ENCODE peak calls at places on chromosomes 12 and 14, in seven cellular contexts. T is brain microvascular endothelial cell, Z is endothelial cell, K is HFF-Myc, X is ovary, A is heart left ventricle, R is prostate gland. C is an unnamed sample.

GRCh38 chr14:77543240-77543551 is 44.6 kb upstream of the ISM2 start:
- DNase-seq in A (no peak), R (no peak), T (no peak), Z (no peak), X (no peak), K (no peak), C (no peak)

GRCh38 chr14:93729993-93730392 is 58.3 kb downstream of the PRIMA1 start:
- DNase-seq in A (no peak), R (no peak), K (no peak), X (no peak), Z (no peak), T (no peak), C (no peak)

GRCh38 chr12:2493086-2493485 is 301.7 kb upstream of the FKBP4 start:
- DNase-seq in X (no peak), Z (no peak), R (no peak), T (no peak), A (no peak), K (no peak), C (no peak)

GRCh38 chr12:51871126-51871525 is 16.8 kb upstream of the ANKRD33 start:
- DNase-seq in Z (no peak), R (no peak), A (peak), T (no peak), X (no peak), K (no peak), C (peak)

GRCh38 chr14:52111583-52111982 is 42.7 kb upstream of the NID2 start:
- DNase-seq in X (no peak), K (no peak), Z (no peak), T (peak), R (no peak), A (no peak), C (no peak)

GRCh38 chr14:44505588-44505987 is 1.5 kb downstream of the FSCB start:
- DNase-seq in X (no peak), Z (no peak), R (no peak), T (no peak), K (no peak), A (no peak), C (no peak)

GRCh38 chr14:45201908-45202307 is 51.1 kb downstream of the MIS18BP1 start:
- DNase-seq in K (no peak), Z (peak), A (no peak), X (no peak), R (no peak), T (peak), C (no peak)

GRCh38 chr12:21521541-21521940 is 4.6 kb upstream of the SPX start:
- DNase-seq in Z (no peak), A (no peak), K (no peak), X (no peak), R (no peak), T (no peak), C (no peak)

GRCh38 chr14:20384321-20384720 is 29.0 kb downstream of the TEP1 start:
- DNase-seq in X (no peak), Z (no peak), K (no peak), R (no peak), T (no peak), A (no peak), C (no peak)

GRCh38 chr14:85533821-85534271 is 3.9 kb downstream of the FLRT2 start:
- DNase-seq in R (no peak), X (peak), Z (peak), T (no peak), K (no peak), A (peak), C (no peak)

GRCh38 chr14:23118506-23119361 is at the start of gene CEBPE:
- DNase-seq in A (no peak), R (no peak), X (no peak), T (no peak), Z (no peak), K (no peak), C (no peak)

GRCh38 chr12:123261196-123261595 is 10.5 kb downstream of the CDK2AP1 start:
- DNase-seq in X (no peak), T (no peak), R (no peak), K (no peak), Z (no peak), A (no peak), C (no peak)

GRCh38 chr12:57803317-57803893 is 15.1 kb downstream of the AVIL start:
- DNase-seq in R (no peak), X (peak), A (peak), K (no peak), T (peak), Z (peak), C (no peak)

GRCh38 chr12:87266305-87266704 is 762.9 kb downstream of the C12orf50 start:
- DNase-seq in Z (no peak), R (no peak), T (no peak), X (no peak), A (no peak), K (no peak), C (no peak)

GRCh38 chr14:94036328-94037167 is 10.4 kb downstream of the OTUB2 start:
- DNase-seq in A (peak), Z (peak), T (peak), X (peak), R (peak), K (peak), C (no peak)

GRCh38 chr12:13186292-13186691 is 10.2 kb upstream of the EMP1 start:
- DNase-seq in T (no peak), A (no peak), R (no peak), K (no peak), X (no peak), Z (no peak), C (no peak)

GRCh38 chr12:93541578-93542217 is 30.8 kb upstream of the SOCS2 start:
- DNase-seq in Z (no peak), T (no peak), K (no peak), A (no peak), R (peak), X (no peak), C (no peak)

GRCh38 chr12:34219046-34219770 is 196.9 kb downstream of the ALG10 start:
- DNase-seq in Z (no peak), A (no peak), R (no peak), K (no peak), X (no peak), T (no peak), C (no peak)

GRCh38 chr12:82383930-82384513 is 25.7 kb downstream of the METTL25 start:
- DNase-seq in K (peak), X (no peak), T (peak), A (no peak), R (no peak), Z (no peak), C (no peak)

GRCh38 chr14:61438497-61438859 is 117.1 kb downstream of the PRKCH start:
- DNase-seq in K (no peak), R (peak), X (no peak), T (no peak), A (no peak), Z (no peak), C (no peak)

GRCh38 chr12:211639-212382 is 2.1 kb downstream of the SLC6A12 start:
- DNase-seq in T (no peak), A (no peak), K (no peak), R (no peak), X (no peak), Z (no peak), C (no peak)

GRCh38 chr14:43361766-43362165 is 1145.3 kb downstream of the FSCB start:
- DNase-seq in K (no peak), A (no peak), Z (no peak), T (no peak), R (no peak), X (no peak), C (no peak)

GRCh38 chr12:13126494-13126893 is 23.0 kb upstream of the GSG1 start:
- DNase-seq in R (no peak), X (no peak), A (no peak), Z (no peak), K (no peak), T (no peak), C (no peak)

GRCh38 chr12:79183003-79183402 is 318.4 kb downstream of the SYT1 start:
- DNase-seq in R (no peak), A (no peak), K (no peak), Z (no peak), X (no peak), T (peak), C (no peak)

GRCh38 chr14:72164420-72165150 is 232.4 kb downstream of the RGS6 start:
- DNase-seq in T (no peak), R (no peak), A (no peak), Z (no peak), X (no peak), K (no peak), C (no peak)

GRCh38 chr14:32593290-32593942 is 264.3 kb downstream of the AKAP6 start:
- DNase-seq in T (peak), A (no peak), Z (no peak), K (peak), X (no peak), R (no peak), C (no peak)

GRCh38 chr14:39440975-39441374 is 8.7 kb upstream of the FBXO33 start:
- DNase-seq in A (no peak), T (no peak), K (no peak), R (no peak), Z (no peak), X (no peak), C (no peak)

GRCh38 chr12:106282457-106283097 is 20.0 kb upstream of the TCP11L2 start:
- DNase-seq in K (no peak), X (no peak), Z (peak), A (peak), R (no peak), T (peak), C (no peak)

GRCh38 chr12:104495786-104496185 is 39.0 kb downstream of the CHST11 start:
- DNase-seq in K (no peak), A (no peak), R (no peak), X (no peak), Z (no peak), T (no peak), C (no peak)

GRCh38 chr12:79988368-79988767 is 53.5 kb upstream of the PPP1R12A start:
- DNase-seq in Z (no peak), T (peak), K (no peak), A (no peak), X (no peak), R (no peak), C (no peak)

GRCh38 chr14:99510556-99511139 is 29.4 kb downstream of the CCNK start:
- DNase-seq in X (no peak), Z (no peak), A (no peak), K (no peak), R (no peak), T (no peak), C (peak)

GRCh38 chr14:39592390-39592789 is 160.2 kb upstream of the FBXO33 start:
- DNase-seq in K (no peak), A (no peak), R (no peak), X (no peak), T (no peak), Z (no peak), C (no peak)

GRCh38 chr12:20950248-20950647 is 139.7 kb downstream of the SLCO1B3 start:
- DNase-seq in R (no peak), Z (no peak), A (no peak), K (no peak), X (no peak), T (peak), C (no peak)

GRCh38 chr14:52318829-52319604 is 4.9 kb downstream of the PTGER2 start:
- DNase-seq in X (no peak), K (no peak), T (no peak), R (no peak), A (no peak), Z (no peak), C (no peak)

GRCh38 chr12:20370001-20370381 is 1.7 kb downstream of the PDE3A start:
- DNase-seq in A (peak), X (no peak), Z (peak), T (peak), K (no peak), R (peak), C (peak)

GRCh38 chr14:74840603-74841030 is 35.3 kb downstream of the PROX2 start:
- DNase-seq in R (no peak), X (no peak), Z (no peak), K (no peak), T (no peak), A (no peak), C (no peak)

GRCh38 chr12:6929806-6930452 is 2.2 kb downstream of the ATN1 start:
- DNase-seq in T (no peak), R (no peak), A (no peak), K (no peak), Z (no peak), X (no peak), C (no peak)

GRCh38 chr14:35534130-35534883 is at the start of gene INSM2:
- DNase-seq in R (no peak), A (no peak), T (no peak), Z (peak), K (no peak), X (no peak), C (peak)
- TF ChIP-seq CTCF in R (no peak), A (no peak), T (peak), Z (no peak), K (peak), X (no peak), C (peak)

GRCh38 chr14:24285351-24285750 is 14.0 kb upstream of the RABGGTA start:
- DNase-seq in X (no peak), A (no peak), Z (no peak), T (no peak), K (no peak), R (no peak), C (peak)
- TF ChIP-seq CTCF in X (no peak), A (no peak), Z (no peak), T (no peak), K (no peak), R (no peak), C (no peak)

GRCh38 chr12:89927226-89927698 is 218.6 kb upstream of the ATP2B1 start:
- DNase-seq in R (no peak), X (no peak), T (no peak), A (no peak), Z (no peak), K (no peak), C (no peak)
- TF ChIP-seq CTCF in R (no peak), X (no peak), T (no peak), A (no peak), Z (no peak), K (no peak), C (no peak)

GRCh38 chr12:47818701-47819543 is 781 bp downstream of the HDAC7 start:
- DNase-seq in K (no peak), T (no peak), Z (peak), X (peak), A (peak), R (no peak), C (peak)
- TF ChIP-seq CTCF in K (peak), T (peak), Z (no peak), X (no peak), A (peak), R (peak), C (peak)

DNA sequence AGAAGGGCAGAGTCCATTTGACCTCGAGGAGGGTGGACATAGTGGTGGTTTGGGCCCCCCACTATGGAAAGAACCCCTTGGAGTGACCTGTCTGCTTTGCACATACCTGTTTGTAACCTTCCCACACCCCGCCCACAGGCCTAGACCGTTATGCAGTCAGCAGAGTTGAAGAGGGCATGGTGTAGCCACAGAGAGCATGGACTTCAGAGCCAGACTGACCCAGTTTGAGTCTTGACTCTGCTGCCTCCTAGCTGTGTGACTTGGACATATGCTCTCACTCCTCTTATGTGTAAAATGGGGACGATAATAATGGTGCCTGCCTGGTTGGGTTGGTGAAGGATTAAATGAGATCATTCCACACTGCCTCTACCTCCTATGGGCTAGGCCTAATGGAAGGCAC is 40.9 kb upstream of the NOS1 start:
- DNase-seq in K (no peak), A (no peak), Z (no peak), X (no peak), R (no peak), T (no peak), C (no peak)
- TF ChIP-seq CTCF in K (no peak), A (no peak), Z (no peak), X (no peak), R (no peak), T (no peak), C (no peak)

GRCh38 chr12:94649349-94650142 is 811 bp downstream of the TMCC3 start:
- DNase-seq in A (peak), Z (peak), K (no peak), X (peak), T (peak), R (peak), C (no peak)
- TF ChIP-seq CTCF in A (peak), Z (no peak), K (no peak), X (peak), T (peak), R (peak), C (peak)

DNA sequence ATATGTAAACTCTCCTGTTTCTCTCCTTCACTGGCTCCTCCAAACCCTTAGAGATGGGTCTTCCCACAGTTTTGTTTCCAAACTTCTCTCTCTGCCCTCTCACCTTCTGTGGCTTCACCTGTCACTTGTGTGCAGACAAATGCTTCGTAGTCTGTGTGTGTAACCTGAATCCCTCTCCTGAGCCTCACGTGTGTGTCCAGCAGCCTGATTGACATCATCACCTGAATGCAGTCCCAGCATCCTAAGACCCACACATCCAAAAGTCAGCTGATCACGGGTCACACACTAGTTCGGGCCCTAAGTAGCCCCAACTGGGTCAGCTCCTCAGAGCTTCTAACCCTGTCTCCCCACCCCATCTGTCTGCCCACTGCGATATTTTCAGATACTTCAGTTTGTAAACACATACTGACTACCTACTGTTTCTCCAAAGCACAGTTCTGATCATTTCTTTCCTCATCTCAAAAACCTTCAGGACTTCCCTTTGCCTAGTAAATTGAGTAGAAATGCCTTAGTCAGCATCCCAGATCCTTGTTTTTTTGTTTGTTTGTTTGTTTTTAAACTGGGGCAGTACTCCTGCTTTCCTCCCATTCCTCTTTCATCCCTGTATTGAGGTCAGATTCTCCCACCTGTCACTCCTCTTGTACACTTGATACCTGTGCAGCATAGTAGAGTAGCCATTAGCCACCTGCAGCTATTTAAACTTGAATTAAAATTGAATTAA is 23.7 kb downstream of the FNTB start:
- DNase-seq in R (no peak), T (no peak), A (no peak), Z (no peak), K (no peak), X (no peak), C (no peak)
- TF ChIP-seq CTCF in R (no peak), T (no peak), A (no peak), Z (no peak), K (no peak), X (no peak), C (no peak)